ENCODE peak calls at places on chromosome 3, in six cellular contexts. Y is breast epithelium, L is SK-N-SH, O is stomach, X is GM23338, V is sigmoid colon. J is an unnamed sample.

GRCh38 chr3:178320481-178321352 is 215.5 kb upstream of the KCNMB2 start:
- DNase-seq in Y (no peak), L (peak; percentile 23), O (peak; percentile 31), X (no peak), V (peak; percentile 63), J (no peak)

GRCh38 chr3:173711619-173712018 is 314.1 kb downstream of the NLGN1 start:
- DNase-seq in Y (no peak), L (no peak), O (no peak), X (no peak), V (no peak), J (peak; percentile 47)

GRCh38 chr3:25831578-25831977 is 41.7 kb downstream of the OXSM start:
- DNase-seq in Y (no peak), L (peak; percentile 14), O (no peak), X (peak; percentile 41), V (no peak), J (no peak)

GRCh38 chr3:87025636-87026035 is 34.7 kb upstream of the VGLL3 start:
- DNase-seq in Y (no peak), L (no peak), O (no peak), X (no peak), V (no peak), J (no peak)

GRCh38 chr3:53253707-53254106 is 2.1 kb downstream of the TKT start:
- DNase-seq in Y (no peak), L (no peak), O (no peak), X (no peak), V (no peak), J (no peak)

GRCh38 chr3:45965281-45966052 is 22.2 kb downstream of the CXCR6 start:
- DNase-seq in Y (no peak), L (no peak), O (no peak), X (no peak), V (no peak), J (no peak)

GRCh38 chr3:94413721-94414106 is 350.9 kb downstream of the NSUN3 start:
- DNase-seq in Y (no peak), L (no peak), O (no peak), X (peak; percentile 4), V (no peak), J (no peak)

GRCh38 chr3:30952786-30953185 is 58.3 kb upstream of the GADL1 start:
- DNase-seq in Y (no peak), L (no peak), O (no peak), X (no peak), V (no peak), J (no peak)

GRCh38 chr3:142180761-142181362 is 31.5 kb upstream of the TFDP2 start:
- DNase-seq in Y (no peak), L (peak; percentile 58), O (peak; percentile 34), X (peak; percentile 71), V (no peak), J (no peak)

GRCh38 chr3:12750223-12750622 is 8.8 kb downstream of the TMEM40 start:
- DNase-seq in Y (peak; percentile 61), L (no peak), O (peak; percentile 72), X (no peak), V (no peak), J (no peak)

GRCh38 chr3:27326211-27326948 is 42.8 kb downstream of the NEK10 start:
- DNase-seq in Y (no peak), L (no peak), O (no peak), X (no peak), V (peak; percentile 86), J (no peak)

GRCh38 chr3:108664266-108664665 is 74.7 kb downstream of the DZIP3 start:
- DNase-seq in Y (no peak), L (no peak), O (no peak), X (no peak), V (no peak), J (no peak)

GRCh38 chr3:67551366-67552016 is 102.9 kb downstream of the SUCLG2 start:
- DNase-seq in Y (no peak), L (no peak), O (no peak), X (no peak), V (no peak), J (no peak)

GRCh38 chr3:72659609-72660008 is 188.6 kb downstream of the SHQ1 start:
- DNase-seq in Y (no peak), L (no peak), O (no peak), X (no peak), V (no peak), J (no peak)

GRCh38 chr3:118984699-118985098 is 49.9 kb downstream of the IGSF11 start:
- DNase-seq in Y (no peak), L (no peak), O (no peak), X (no peak), V (no peak), J (no peak)

GRCh38 chr3:14440531-14441239 is 38.3 kb downstream of the SLC6A6 start:
- DNase-seq in Y (no peak), L (peak; percentile 88), O (no peak), X (peak; percentile 77), V (no peak), J (no peak)

GRCh38 chr3:72095521-72095920 is 310.6 kb upstream of the PROK2 start:
- DNase-seq in Y (no peak), L (peak; percentile 77), O (no peak), X (no peak), V (no peak), J (no peak)

GRCh38 chr3:194177156-194177555 is 41.2 kb downstream of the HES1 start:
- DNase-seq in Y (no peak), L (no peak), O (no peak), X (no peak), V (no peak), J (no peak)

GRCh38 chr3:45593708-45594601 is 596 bp upstream of the LIMD1 start:
- DNase-seq in Y (peak; percentile 44), L (peak; percentile 95), O (peak; percentile 81), X (peak; percentile 85), V (peak; percentile 81), J (peak; percentile 96)

GRCh38 chr3:188578579-188579363 is 424.8 kb downstream of the LPP start:
- DNase-seq in Y (peak; percentile 53), L (no peak), O (no peak), X (no peak), V (peak; percentile 90), J (peak; percentile 51)

GRCh38 chr3:197239857-197240256 is 58.6 kb downstream of the DLG1 start:
- DNase-seq in Y (no peak), L (no peak), O (no peak), X (no peak), V (no peak), J (no peak)

GRCh38 chr3:62255758-62256157 is 117.6 kb downstream of the FEZF2 start:
- DNase-seq in Y (no peak), L (no peak), O (no peak), X (no peak), V (no peak), J (no peak)

GRCh38 chr3:108433928-108434327 is 76.5 kb downstream of the MYH15 start:
- DNase-seq in Y (no peak), L (no peak), O (no peak), X (no peak), V (no peak), J (no peak)

GRCh38 chr3:72678892-72679291 is 169.4 kb downstream of the SHQ1 start:
- DNase-seq in Y (peak; percentile 68), L (no peak), O (no peak), X (no peak), V (no peak), J (no peak)

GRCh38 chr3:127473244-127474024 is 117.1 kb downstream of the TPRA1 start:
- DNase-seq in Y (no peak), L (peak; percentile 79), O (peak; percentile 45), X (peak; percentile 90), V (no peak), J (no peak)

GRCh38 chr3:187014417-187014864 is 84.1 kb downstream of the ST6GAL1 start:
- DNase-seq in Y (no peak), L (no peak), O (no peak), X (no peak), V (no peak), J (peak; percentile 25)
- TF ChIP-seq POLR2AphosphoS5 in Y (no peak), L (no peak), O (no peak), X (no peak), V (no peak), J (no peak)

GRCh38 chr3:186273586-186273985 is 88.4 kb downstream of the DGKG start:
- DNase-seq in Y (no peak), L (no peak), O (no peak), X (no peak), V (no peak), J (no peak)
- TF ChIP-seq CTCF in Y (no peak), L (no peak), O (no peak), X (no peak), V (no peak), J (no peak)

GRCh38 chr3:81568378-81568777 is 193.1 kb downstream of the GBE1 start:
- DNase-seq in Y (no peak), L (no peak), O (no peak), X (no peak), V (no peak), J (no peak)

DNA sequence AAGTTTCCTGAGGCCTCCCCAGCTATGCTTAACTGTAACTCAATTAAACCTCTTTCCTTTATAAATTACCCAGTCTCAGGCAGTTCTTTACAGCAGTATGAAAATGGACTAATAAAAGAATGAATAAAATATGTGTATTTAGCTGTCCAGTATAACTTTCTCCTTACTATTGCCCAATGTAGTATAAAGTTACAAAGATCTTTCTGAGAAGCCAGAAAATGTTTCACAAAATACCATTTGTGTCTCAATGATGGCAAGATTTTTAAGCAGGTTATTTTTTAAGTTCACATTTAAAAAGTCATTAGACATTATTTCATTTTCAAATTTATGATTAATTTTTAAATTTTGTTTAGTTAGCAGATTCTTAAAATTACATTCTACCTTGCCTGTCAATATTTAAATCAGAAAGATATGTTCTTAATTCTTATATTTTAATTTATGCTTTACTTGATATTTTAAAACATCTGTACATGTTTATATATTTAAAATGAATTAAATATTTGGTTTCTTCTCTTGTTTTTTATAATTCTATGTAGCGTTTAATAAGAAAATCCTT is 189.2 kb downstream of the GBE1 start:
- DNase-seq in Y (no peak), L (no peak), O (no peak), X (no peak), V (no peak), J (no peak)
- H3K36me3 ChIP-seq in Y (no peaks in the 10 kb centered on the region), L (peaks cover 9% of the 10 kb centered on the region), O (peaks cover 10% of the 10 kb centered on the region), X (no peaks in the 10 kb centered on the region), V (no peaks in the 10 kb centered on the region), J (no peaks in the 10 kb centered on the region)

GRCh38 chr3:152328841-152329240 is 60.1 kb downstream of the MBNL1 start:
- DNase-seq in Y (no peak), L (no peak), O (no peak), X (no peak), V (no peak), J (no peak)
- TF ChIP-seq POLR2AphosphoS5 in Y (no peak), L (peak; percentile 44), O (no peak), X (no peak), V (peak; percentile 57), J (no peak)

GRCh38 chr3:179750720-179751328 is 98.0 kb downstream of the USP13 start:
- DNase-seq in Y (no peak), L (peak; percentile 49), O (no peak), X (peak; percentile 59), V (no peak), J (no peak)
- TF ChIP-seq CTCF in Y (peak; percentile 21), L (peak; percentile 72), O (peak; percentile 30), X (peak; percentile 69), V (no peak), J (peak; percentile 20)